ENCODE peak calls at places on chromosomes 7 and 10, in four cellular contexts. D is adrenal gland, C is stomach, P is GM12865. Y is an unnamed sample.

GRCh38 chr10:28891058-28891713 is 213.9 kb downstream of the BAMBI start:
- DNase-seq in C (no peak), P (no peak), D (no peak), Y (no peak)

GRCh38 chr7:51011710-51012350 is 229.1 kb upstream of the GRB10 start:
- DNase-seq in P (no peak), C (no peak), D (no peak), Y (no peak)

GRCh38 chr10:70537398-70538194 is 59.0 kb downstream of the PALD1 start:
- DNase-seq in P (peak; percentile 44), C (peak; percentile 36), D (peak; percentile 27), Y (peak; percentile 56)

GRCh38 chr7:36066021-36066664 is 86.9 kb upstream of the EEPD1 start:
- DNase-seq in D (peak; percentile 27), C (no peak), P (no peak), Y (no peak)

GRCh38 chr7:135335628-135336139 is 102.0 kb downstream of the STRA8 start:
- DNase-seq in P (peak; percentile 63), C (peak; percentile 70), D (peak; percentile 49), Y (peak; percentile 69)

GRCh38 chr10:114458955-114459354 is 54.7 kb upstream of the AFAP1L2 start:
- DNase-seq in C (peak; percentile 44), P (peak; percentile 67), D (peak; percentile 34), Y (peak; percentile 70)

GRCh38 chr10:80700252-80700651 is 162.6 kb downstream of the SH2D4B start:
- DNase-seq in P (no peak), D (no peak), C (no peak), Y (no peak)

GRCh38 chr10:14712991-14713422 is 61.7 kb downstream of the FAM107B start:
- DNase-seq in D (no peak), P (no peak), C (no peak), Y (no peak)

GRCh38 chr7:131507592-131508331 is 48.7 kb downstream of the PODXL start:
- DNase-seq in C (peak; percentile 90), P (peak; percentile 65), D (peak; percentile 87), Y (peak; percentile 89)

GRCh38 chr10:132671171-132672154 is 114.5 kb downstream of the NKX6-2 start:
- DNase-seq in C (no peak), D (no peak), P (no peak), Y (no peak)

GRCh38 chr10:85548038-85548437 is 818.6 kb downstream of the GRID1 start:
- DNase-seq in P (peak; percentile 68), C (no peak), D (peak; percentile 42), Y (peak; percentile 30)

GRCh38 chr10:111102381-111102973 is 25.6 kb downstream of the ADRA2A start:
- DNase-seq in P (no peak), C (no peak), D (no peak), Y (no peak)

GRCh38 chr10:72367301-72367970 is 12.7 kb upstream of the DNAJB12 start:
- DNase-seq in D (no peak), C (no peak), P (no peak), Y (no peak)

GRCh38 chr7:107843184-107843583 is 40.2 kb upstream of the SLC26A3 start:
- DNase-seq in P (no peak), D (no peak), C (no peak), Y (no peak)

GRCh38 chr10:132796846-132797245 is 10.9 kb upstream of the NKX6-2 start:
- DNase-seq in P (no peak), D (no peak), C (no peak), Y (no peak)

GRCh38 chr10:98852686-98853085 is 383.0 kb downstream of the HPSE2 start:
- DNase-seq in D (no peak), C (no peak), P (peak; percentile 2), Y (no peak)
- TF ChIP-seq CTCF in D (no peak), C (no peak), P (no peak), Y (no peak)

GRCh38 chr7:42736931-42737330 is 174.9 kb downstream of the C7orf25 start:
- DNase-seq in D (no peak), P (no peak), C (no peak), Y (no peak)
- TF ChIP-seq CTCF in D (no peak), P (no peak), C (no peak), Y (no peak)

DNA sequence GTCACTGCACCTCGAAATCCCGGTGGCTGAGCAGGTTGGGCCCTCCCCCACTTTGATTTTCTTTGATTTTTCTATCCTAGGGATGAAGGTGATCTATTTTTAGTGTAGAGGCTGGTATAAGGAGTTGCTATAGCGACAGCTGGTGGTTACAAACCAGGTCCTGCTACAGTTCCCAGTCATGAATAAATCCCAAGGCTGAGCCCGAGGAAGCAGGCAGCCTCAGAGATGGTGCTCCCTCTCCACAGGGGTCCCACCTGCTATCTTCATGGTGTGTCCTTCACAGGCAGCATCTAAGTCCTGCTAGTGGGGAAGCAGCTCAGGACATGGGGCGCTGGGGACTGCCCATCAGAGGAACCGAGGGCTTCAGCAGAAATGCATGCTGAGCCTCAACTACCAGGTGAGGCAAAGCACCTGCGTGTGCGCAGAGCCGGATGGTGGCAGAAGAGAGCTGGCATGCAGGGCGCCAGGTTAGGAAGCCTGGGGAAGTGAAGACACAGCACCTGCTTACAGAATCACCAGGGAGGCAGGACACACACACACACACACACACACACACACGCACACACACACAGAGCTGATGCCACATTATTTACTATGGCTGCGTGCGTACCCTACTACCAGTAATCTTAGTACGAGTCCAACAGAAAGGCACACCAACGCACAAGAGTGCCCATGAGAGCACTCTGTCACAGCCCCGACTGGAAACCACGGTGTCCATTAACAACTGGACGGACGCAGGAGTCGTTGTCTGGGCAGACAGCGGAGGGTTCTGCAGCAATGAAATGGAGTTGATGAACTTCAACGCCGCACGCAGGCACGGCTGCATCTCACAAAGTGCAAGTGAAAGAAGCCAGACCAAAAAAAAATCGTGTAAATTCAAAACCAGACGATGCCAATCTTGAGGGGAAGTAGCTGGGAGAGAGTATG is 150.8 kb downstream of the PRKAG2 start:
- DNase-seq in D (no peak), C (no peak), P (no peak), Y (no peak)
- TF ChIP-seq CTCF in D (no peak), C (no peak), P (no peak), Y (no peak)

DNA sequence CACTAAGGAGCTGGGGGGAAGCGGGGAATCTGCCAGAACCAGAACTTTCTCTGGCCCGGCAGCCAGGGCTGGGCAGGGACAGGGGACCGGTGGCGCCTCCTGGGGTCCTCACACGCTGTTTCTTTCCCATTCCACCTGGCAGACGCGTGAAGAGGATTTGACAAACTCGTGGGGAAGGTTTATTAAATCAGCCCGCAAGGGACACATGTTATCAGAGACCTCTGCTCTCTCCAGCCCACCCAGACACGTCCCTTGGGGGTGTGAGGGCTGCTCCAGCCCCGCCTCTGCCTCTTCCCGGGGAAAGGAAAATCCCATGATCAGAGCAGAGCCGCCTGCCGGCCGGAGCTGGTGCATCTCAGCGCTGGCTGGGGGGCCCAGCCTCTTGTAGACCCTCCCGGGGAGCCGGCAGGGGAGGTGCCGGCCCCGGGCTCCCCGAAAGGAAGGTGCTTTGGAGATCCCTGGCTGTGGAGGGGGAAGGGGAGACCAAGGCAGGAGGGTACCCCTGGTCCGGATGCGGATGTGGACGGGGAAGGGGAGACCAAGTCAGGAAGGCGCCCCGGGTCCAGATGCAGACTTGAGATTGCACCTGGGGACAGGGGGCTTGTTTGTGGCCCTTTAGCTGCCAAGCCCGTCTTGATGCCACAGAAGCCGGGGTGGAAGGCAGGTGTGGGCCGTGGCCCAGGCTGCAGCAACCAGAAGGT is 142.8 kb downstream of the ELFN1 start:
- DNase-seq in C (no peak), D (no peak), P (no peak), Y (no peak)
- TF ChIP-seq CTCF in C (no peak), D (no peak), P (no peak), Y (no peak)

GRCh38 chr7:30159698-30160143 is 24.9 kb downstream of the MTURN start:
- DNase-seq in C (peak; percentile 56), D (peak; percentile 33), P (peak; percentile 24), Y (peak; percentile 66)
- TF ChIP-seq CTCF in C (no peak), D (no peak), P (no peak), Y (no peak)

GRCh38 chr10:50557130-50557682 is 66.5 kb downstream of the SGMS1 start:
- DNase-seq in D (no peak), P (no peak), C (no peak), Y (no peak)
- TF ChIP-seq CTCF in D (no peak), P (no peak), C (no peak), Y (no peak)